ENCODE peak calls at places on chromosomes 5 and 9, in five cellular contexts. A is CD8-positive, alpha-beta T cell; O is ascending aorta; Q is neural crest cell; U is D721Med. P is an unnamed sample.

GRCh38 chr5:16417392-16418074 is 48.1 kb downstream of the ZNF622 start:
- DNase-seq in A (no peak), O (no peak), Q (no peak), U (no peak), P (no peak)

GRCh38 chr5:64384761-64385160 is 121.1 kb upstream of the RGS7BP start:
- DNase-seq in A (no peak), O (no peak), Q (peak), U (no peak), P (no peak)

GRCh38 chr9:5895782-5896181 is 5.1 kb downstream of the MLANA start:
- DNase-seq in A (no peak), O (no peak), Q (no peak), U (no peak), P (no peak)

GRCh38 chr9:125180876-125181275 is 8.7 kb downstream of the PPP6C start:
- DNase-seq in A (no peak), O (no peak), Q (no peak), U (no peak), P (no peak)

GRCh38 chr9:6109571-6109970 is 94.1 kb upstream of the RANBP6 start:
- DNase-seq in A (no peak), O (no peak), Q (no peak), U (no peak), P (no peak)

GRCh38 chr9:93825348-93826115 is 129.6 kb downstream of the BARX1 start:
- DNase-seq in A (no peak), O (no peak), Q (no peak), U (no peak), P (no peak)

GRCh38 chr5:74185599-74185998 is 454.9 kb downstream of the ENC1 start:
- DNase-seq in A (no peak), O (no peak), Q (no peak), U (no peak), P (no peak)

GRCh38 chr5:58201922-58202648 is 257.8 kb downstream of the PLK2 start:
- DNase-seq in A (no peak), O (no peak), Q (no peak), U (no peak), P (no peak)

GRCh38 chr9:34986541-34987047 is 3.0 kb upstream of the DNAJB5 start:
- DNase-seq in A (no peak), O (peak), Q (peak), U (no peak), P (no peak)

GRCh38 chr9:77876091-77876490 is 155.5 kb downstream of the GNAQ start:
- DNase-seq in A (no peak), O (no peak), Q (no peak), U (no peak), P (no peak)

GRCh38 chr9:73565833-73566465 is 414.3 kb downstream of the ANXA1 start:
- DNase-seq in A (no peak), O (no peak), Q (no peak), U (no peak), P (no peak)

GRCh38 chr9:114389612-114390368 is 2.0 kb upstream of the AKNA start:
- DNase-seq in A (no peak), O (no peak), Q (no peak), U (no peak), P (no peak)

GRCh38 chr5:13664377-13664776 is 280.1 kb downstream of the DNAH5 start:
- DNase-seq in A (no peak), O (no peak), Q (no peak), U (no peak), P (no peak)

GRCh38 chr5:9192286-9192685 is 353.6 kb downstream of the SEMA5A start:
- DNase-seq in A (no peak), O (no peak), Q (no peak), U (no peak), P (no peak)

GRCh38 chr5:16160706-16161105 is 18.9 kb downstream of the MARCHF11 start:
- DNase-seq in A (no peak), O (no peak), Q (peak), U (no peak), P (no peak)

GRCh38 chr5:119074419-119074818 is 3.5 kb downstream of the DMXL1 start:
- DNase-seq in A (no peak), O (no peak), Q (no peak), U (no peak), P (no peak)

GRCh38 chr9:18037981-18038380 is 436.0 kb upstream of the ADAMTSL1 start:
- DNase-seq in A (no peak), O (no peak), Q (no peak), U (no peak), P (no peak)

GRCh38 chr5:169548315-169548714 is 35.3 kb upstream of the SPDL1 start:
- DNase-seq in A (no peak), O (no peak), Q (no peak), U (no peak), P (no peak)

GRCh38 chr5:157290156-157290980 is 24.4 kb downstream of the CYFIP2 start:
- DNase-seq in A (no peak), O (no peak), Q (no peak), U (no peak), P (no peak)

GRCh38 chr9:81575976-81576375 is 113.4 kb downstream of the TLE1 start:
- DNase-seq in A (no peak), O (no peak), Q (no peak), U (no peak), P (no peak)

GRCh38 chr9:70589571-70590263 is 175.3 kb upstream of the KLF9 start:
- DNase-seq in A (no peak), O (peak), Q (no peak), U (no peak), P (no peak)

GRCh38 chr5:146703499-146703898 is 175.1 kb downstream of the PPP2R2B start:
- DNase-seq in A (no peak), O (no peak), Q (no peak), U (no peak), P (no peak)

GRCh38 chr9:99167694-99168093 is 54.0 kb downstream of the ALG2 start:
- DNase-seq in A (no peak), O (no peak), Q (no peak), U (no peak), P (no peak)

GRCh38 chr5:118042076-118042475 is 946.3 kb downstream of the DTWD2 start:
- DNase-seq in A (no peak), O (no peak), Q (no peak), U (no peak), P (no peak)
- TF ChIP-seq CTCF in A (no peak), O (no peak), Q (peak), U (peak), P (no peak)

GRCh38 chr9:9142001-9142400 is 1342.4 kb upstream of the DMAC1 start:
- DNase-seq in A (no peak), O (no peak), Q (no peak), U (no peak), P (no peak)
- TF ChIP-seq CTCF in A (no peak), O (no peak), Q (no peak), U (peak), P (no peak)

GRCh38 chr5:141155540-141156374 is 5.9 kb downstream of the PCDHB6 start:
- DNase-seq in A (no peak), O (no peak), Q (no peak), U (no peak), P (no peak)
- TF ChIP-seq CTCF in A (no peak), O (no peak), Q (peak), U (peak), P (no peak)

GRCh38 chr5:133269707-133270106 is 217.9 kb downstream of the HSPA4 start:
- DNase-seq in A (no peak), O (no peak), Q (no peak), U (no peak), P (no peak)
- TF ChIP-seq CTCF in A (no peak), O (no peak), Q (no peak), U (no peak), P (no peak)

DNA sequence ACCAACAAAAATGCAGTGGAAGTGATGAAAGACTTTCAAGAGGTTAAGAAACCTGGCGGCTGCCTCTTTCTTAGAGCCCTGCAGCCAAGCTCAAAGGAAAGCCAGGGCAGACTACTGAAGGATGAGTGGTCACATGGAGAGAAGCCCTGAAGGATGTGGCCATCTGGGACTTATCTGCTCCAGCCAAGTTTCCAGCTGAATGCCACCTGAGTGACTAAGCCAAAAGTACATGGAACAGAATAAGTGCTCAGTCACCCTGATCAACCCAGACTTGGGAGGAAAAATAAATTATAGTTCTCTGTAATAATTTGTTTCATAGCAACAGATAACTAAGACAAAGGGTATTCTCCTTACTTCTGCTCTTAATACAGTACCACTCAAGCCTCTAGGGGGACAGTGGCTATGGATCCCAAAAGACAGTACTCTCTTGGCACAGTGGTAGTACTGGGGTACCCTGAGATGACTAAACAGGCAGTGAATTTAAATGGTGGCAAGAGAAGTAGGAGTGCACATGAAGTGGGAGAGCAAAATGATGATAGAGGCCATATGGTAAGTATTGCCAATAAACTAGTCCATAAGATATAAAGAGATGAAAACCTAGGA is 182.3 kb downstream of the ELAVL2 start:
- DNase-seq in A (no peak), O (no peak), Q (no peak), U (no peak), P (no peak)
- TF ChIP-seq CTCF in A (no peak), O (no peak), Q (no peak), U (no peak), P (no peak)

DNA sequence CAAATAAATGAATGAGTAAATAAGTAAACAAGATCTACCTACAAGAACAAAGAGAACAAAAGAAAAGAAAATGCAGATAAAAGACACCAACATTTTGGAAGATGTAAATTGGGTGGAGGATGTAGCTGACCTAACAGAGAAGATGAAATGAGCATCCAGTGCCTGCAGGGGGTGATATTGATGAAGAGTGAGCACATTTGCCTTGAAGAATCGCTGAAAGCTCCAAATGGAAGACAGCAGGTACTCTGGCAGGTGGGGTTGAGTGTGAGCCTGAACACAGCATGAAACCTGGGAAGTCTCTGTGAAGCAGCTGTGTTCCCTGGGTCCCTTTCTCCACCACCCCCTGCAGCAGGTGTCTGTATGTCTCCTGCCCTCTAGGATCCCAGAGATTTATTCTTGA is 125.6 kb downstream of the NXNL2 start:
- DNase-seq in A (no peak), O (no peak), Q (no peak), U (no peak), P (no peak)
- TF ChIP-seq CTCF in A (no peak), O (no peak), Q (peak), U (no peak), P (no peak)